ENCODE peak calls at places on chromosomes 5 and 9, in six cellular contexts. F is WERI-Rb-1, Q is epithelial cell of esophagus, I is AG09319, L is memory B cell, U is iris pigment epithelial cell. S is an unnamed sample.

GRCh38 chr9:137619240-137620090 is 660 bp downstream of the EHMT1 start:
- DNase-seq in I (no peak), U (peak; percentile 50), Q (peak; percentile 50), L (no peak), F (no peak), S (peak; percentile 33)

GRCh38 chr5:145465487-145466263 is 369.5 kb downstream of the PRELID2 start:
- DNase-seq in F (no peak), L (no peak), Q (no peak), U (no peak), I (no peak), S (no peak)

GRCh38 chr9:89678394-89679005 is 73.7 kb downstream of the GADD45G start:
- DNase-seq in I (no peak), U (no peak), Q (no peak), L (no peak), F (no peak), S (no peak)

GRCh38 chr9:93259490-93260289 is 75.8 kb downstream of the WNK2 start:
- DNase-seq in U (no peak), L (no peak), Q (no peak), I (no peak), F (no peak), S (no peak)

GRCh38 chr5:111461261-111461671 is 51.1 kb downstream of the STARD4 start:
- DNase-seq in I (no peak), Q (peak; percentile 56), L (no peak), U (peak; percentile 44), F (peak; percentile 35), S (peak; percentile 32)

GRCh38 chr9:130219661-130220081 is 45.9 kb upstream of the HMCN2 start:
- DNase-seq in U (no peak), L (no peak), F (peak; percentile 85), I (no peak), Q (no peak), S (no peak)

GRCh38 chr9:113851359-113851758 is 24.8 kb upstream of the ZNF618 start:
- DNase-seq in U (no peak), I (no peak), F (no peak), Q (no peak), L (no peak), S (no peak)

GRCh38 chr9:2053883-2054845 is 39.0 kb downstream of the SMARCA2 start:
- DNase-seq in U (peak; percentile 36), L (peak; percentile 45), Q (no peak), F (no peak), I (peak; percentile 38), S (no peak)

GRCh38 chr9:37998881-37999311 is 70.1 kb downstream of the SHB start:
- DNase-seq in I (no peak), U (peak; percentile 50), F (no peak), L (no peak), Q (peak; percentile 40), S (peak; percentile 36)

GRCh38 chr5:10348258-10348657 is 5.2 kb upstream of the MARCHF6 start:
- DNase-seq in U (no peak), L (no peak), F (no peak), I (no peak), Q (no peak), S (no peak)

GRCh38 chr5:172010278-172010677 is 3.8 kb upstream of the FBXW11 start:
- DNase-seq in I (no peak), L (no peak), Q (peak; percentile 24), F (peak; percentile 11), U (peak; percentile 23), S (peak; percentile 39)

GRCh38 chr5:33401482-33402390 is 39.0 kb upstream of the TARS1 start:
- DNase-seq in U (peak; percentile 47), Q (peak; percentile 73), F (no peak), L (no peak), I (no peak), S (peak; percentile 48)

GRCh38 chr5:1312206-1312605 is 17.3 kb upstream of the TERT start:
- DNase-seq in Q (no peak), U (no peak), F (no peak), I (no peak), L (no peak), S (no peak)

GRCh38 chr9:109109962-109110325 is 9.8 kb downstream of the TMEM245 start:
- DNase-seq in U (peak; percentile 39), Q (no peak), L (no peak), I (no peak), F (no peak), S (no peak)

GRCh38 chr5:123582570-123583293 is 70.8 kb downstream of the CSNK1G3 start:
- DNase-seq in F (no peak), Q (peak; percentile 43), L (no peak), I (no peak), U (peak; percentile 70), S (peak; percentile 4)

GRCh38 chr5:43627028-43627427 is 24.0 kb downstream of the NNT start:
- DNase-seq in Q (peak; percentile 75), U (peak; percentile 81), L (no peak), F (peak; percentile 68), I (no peak), S (peak; percentile 62)

S was measured in brain microvascular endothelial cell.